ENCODE peak calls at places on chromosome 21, in five cellular contexts. D is cardiac fibroblast, Y is pancreas, X is mucosa of descending colon, E is endothelial cell. J is an unnamed sample.

GRCh38 chr21:41813226-41813625 is 46.4 kb upstream of the RIPK4 start:
- DNase-seq in Y (no peak), E (no peak), X (no peak), D (no peak), J (no peak)

GRCh38 chr21:29521872-29522271 is 223.2 kb downstream of the BACH1 start:
- DNase-seq in Y (no peak), X (no peak), E (no peak), D (no peak), J (no peak)

GRCh38 chr21:18521204-18521603 is 117.6 kb upstream of the TMPRSS15 start:
- DNase-seq in E (no peak), D (no peak), Y (no peak), X (no peak), J (no peak)

GRCh38 chr21:43025636-43026180 is 49.9 kb downstream of the CBS start:
- DNase-seq in Y (no peak), D (peak), E (no peak), X (no peak), J (no peak)

GRCh38 chr21:35019631-35020032 is 29.5 kb downstream of the RUNX1 start:
- DNase-seq in X (peak), E (no peak), D (no peak), Y (peak), J (no peak)

GRCh38 chr21:31142600-31142999 is 104.3 kb upstream of the KRTAP19-8 start:
- DNase-seq in E (peak), Y (no peak), D (no peak), X (no peak), J (no peak)

GRCh38 chr21:19607983-19608668 is 1204.5 kb upstream of the TMPRSS15 start:
- DNase-seq in D (peak), Y (peak), E (no peak), X (no peak), J (no peak)

GRCh38 chr21:26845066-26845749 is at the start of gene ADAMTS1:
- DNase-seq in Y (peak), E (peak), X (peak), D (peak), J (peak)

GRCh38 chr21:41582866-41583265 is 74.9 kb upstream of the TMPRSS2 start:
- DNase-seq in E (no peak), X (no peak), D (no peak), Y (no peak), J (no peak)

GRCh38 chr21:42474043-42474831 is 21.8 kb downstream of the RSPH1 start:
- DNase-seq in X (peak), E (no peak), Y (peak), D (peak), J (no peak)

GRCh38 chr21:35222541-35222941 is 173.4 kb upstream of the RUNX1 start:
- DNase-seq in D (peak), E (no peak), Y (no peak), X (no peak), J (no peak)

GRCh38 chr21:14875186-14875585 is 189.6 kb downstream of the NRIP1 start:
- DNase-seq in X (no peak), E (no peak), D (no peak), Y (no peak), J (no peak)

GRCh38 chr21:28160378-28160777 is 832.3 kb downstream of the LTN1 start:
- DNase-seq in Y (no peak), E (no peak), D (peak), X (no peak), J (no peak)

GRCh38 chr21:46345861-46346260 is 21.9 kb downstream of the PCNT start:
- DNase-seq in E (no peak), D (no peak), Y (no peak), X (no peak), J (no peak)

GRCh38 chr21:46347203-46347550 is 23.2 kb downstream of the PCNT start:
- DNase-seq in Y (no peak), E (no peak), D (no peak), X (no peak), J (no peak)

GRCh38 chr21:46346296-46347202 is 22.6 kb downstream of the PCNT start:
- DNase-seq in D (no peak), X (no peak), E (no peak), Y (no peak), J (no peak)

GRCh38 chr21:46349134-46349760 is 25.3 kb downstream of the PCNT start:
- DNase-seq in X (no peak), Y (no peak), D (no peak), E (no peak), J (no peak)

DNA sequence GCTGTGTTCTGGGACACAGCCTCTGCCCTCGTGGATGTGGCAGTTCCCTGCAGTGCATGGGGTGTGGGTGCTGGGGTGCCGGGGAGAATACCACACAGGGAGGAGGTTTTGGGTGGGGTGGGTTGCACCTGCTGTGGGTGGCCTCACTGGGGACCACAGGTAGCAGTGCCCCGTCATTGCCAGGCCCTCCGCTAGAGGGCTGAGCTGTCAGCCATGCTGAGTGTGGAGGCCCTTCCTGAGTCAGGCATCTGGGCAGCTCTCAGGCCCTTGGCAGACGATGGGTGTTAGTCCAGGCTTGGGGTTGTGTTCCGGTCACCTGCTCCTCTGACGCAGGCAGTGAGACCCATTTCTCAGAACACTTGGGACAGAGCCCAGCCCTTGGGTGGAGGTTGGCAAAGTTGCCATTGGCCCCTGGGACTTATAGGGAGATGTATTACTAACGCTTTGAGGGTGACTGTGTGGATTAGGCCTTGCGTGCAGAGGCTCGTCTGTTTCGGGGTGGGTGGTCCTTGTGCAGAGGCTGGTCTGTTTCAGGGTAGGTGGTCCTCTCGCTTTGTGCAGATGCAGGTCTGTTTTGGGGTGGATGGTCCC is 23.9 kb downstream of the PCNT start:
- DNase-seq in X (no peak), D (peak), E (no peak), Y (peak), J (no peak)
- TF ChIP-seq CTCF in X (no peak), D (no peak), E (no peak), Y (no peak), J (no peak)

DNA sequence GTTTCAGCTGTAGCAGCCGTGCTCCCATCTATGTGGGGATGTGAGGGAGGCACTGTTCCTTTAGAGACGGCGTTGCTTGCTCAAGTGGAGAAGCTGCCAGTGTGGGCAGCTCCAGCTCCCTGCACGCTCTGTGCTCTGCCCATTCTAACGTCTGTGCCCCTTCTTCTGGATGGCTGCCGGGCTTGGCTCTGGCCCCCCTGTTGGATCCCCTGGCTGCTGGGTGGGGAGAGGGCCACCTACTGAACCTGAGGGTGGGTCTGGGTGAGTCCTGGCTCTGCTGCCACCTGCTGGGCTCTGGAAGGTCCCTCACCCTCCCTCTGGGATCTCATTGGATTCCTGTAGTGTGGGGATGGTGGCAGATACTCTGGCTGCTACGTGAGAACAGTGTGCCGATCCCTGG is 5.0 kb downstream of the PFKL start:
- DNase-seq in D (peak), X (no peak), E (peak), Y (no peak), J (peak)
- TF ChIP-seq CTCF in D (peak), X (no peak), E (peak), Y (no peak), J (peak)

DNA sequence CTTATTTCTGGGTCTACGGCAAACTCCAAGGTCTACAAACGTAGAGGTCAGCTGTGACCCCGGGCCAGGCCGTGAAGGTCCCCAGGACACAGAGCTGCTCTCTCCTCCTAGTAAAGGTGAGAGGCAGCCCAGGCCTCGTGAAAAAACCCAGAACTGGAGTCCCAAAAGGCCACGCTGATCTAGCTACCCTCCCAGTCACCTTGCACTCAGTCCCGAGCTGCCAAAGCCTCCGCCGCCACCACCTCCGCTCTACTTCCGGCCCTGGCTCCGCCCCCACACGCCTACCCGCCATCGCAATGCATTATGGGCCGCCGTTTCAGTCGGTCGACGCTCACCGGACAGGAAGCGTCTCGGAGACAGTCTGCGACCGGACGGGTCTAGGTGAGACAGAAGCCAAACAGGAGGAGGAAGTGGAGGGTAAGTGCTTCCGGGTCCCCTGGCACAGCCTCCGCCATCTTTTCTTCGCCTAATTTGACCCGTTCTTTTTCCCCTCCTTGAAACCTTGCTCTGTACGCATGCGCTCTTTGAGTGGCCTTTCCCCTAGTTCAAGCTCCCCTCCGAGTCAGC is at the start of the genes ATP5PF and GABPA:
- DNase-seq in Y (peak), E (peak), X (peak), D (peak), J (peak)
- TF ChIP-seq CTCF in Y (no peak), E (no peak), X (no peak), D (no peak), J (no peak)

DNA sequence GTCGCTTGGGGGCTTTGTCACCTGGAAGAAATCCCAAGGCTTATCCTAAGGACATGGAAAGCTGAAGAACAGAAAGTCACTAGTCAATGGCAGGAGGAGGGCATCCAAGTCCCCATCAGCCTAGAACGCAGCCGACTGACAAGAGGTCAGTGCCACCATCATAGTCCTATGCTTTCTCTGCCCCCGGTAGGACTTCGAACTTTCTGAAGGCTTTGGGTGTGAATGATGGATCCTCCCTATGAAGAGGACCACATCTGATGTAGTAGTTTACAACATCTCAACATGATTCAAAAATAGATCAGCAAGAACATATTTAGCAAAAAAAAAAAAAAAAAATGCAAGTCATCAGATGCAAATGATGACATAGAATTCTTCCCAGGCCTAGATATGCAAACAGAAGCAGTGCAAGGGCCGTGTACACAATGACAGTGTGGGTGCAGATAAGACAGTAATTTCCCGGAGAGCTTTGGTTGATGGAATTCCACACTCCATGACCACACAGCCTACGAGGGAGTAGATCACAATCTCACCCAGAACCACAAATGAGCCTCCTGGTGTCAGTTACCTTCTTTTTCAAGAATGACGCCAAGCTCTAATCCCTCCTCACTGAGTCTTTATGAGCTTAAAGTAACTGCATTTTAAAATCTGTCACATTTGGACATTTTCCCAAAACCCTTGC is 88.3 kb downstream of the PSMG1 start:
- DNase-seq in D (peak), E (no peak), Y (no peak), X (no peak), J (no peak)
- TF ChIP-seq CTCF in D (no peak), E (no peak), Y (no peak), X (no peak), J (no peak)